ENCODE peak calls at places on chromosomes 13 and 19, in four cellular contexts. One of them, this sample, is unnamed.

GRCh38 chr19:30799854-30800755 is 427.9 kb downstream of the ZNF536 start:
- DNase-seq in choroid plexus epithelial cell: no peak
- DNase-seq in stimulated activated CD8-positive, alpha-beta memory T cell treated with anti-CD3 and anti-CD28 coated beads, Interleukin-7, amount 100 ng/mL, for 48 hours: no peak
- DNase-seq in ELF-1: peak; percentile 69
- DNase-seq in this sample: peak; percentile 80

GRCh38 chr19:17170538-17171297 is 44.4 kb upstream of the USE1 start:
- DNase-seq in choroid plexus epithelial cell: peak; percentile 16
- DNase-seq in stimulated activated CD8-positive, alpha-beta memory T cell treated with anti-CD3 and anti-CD28 coated beads, Interleukin-7, amount 100 ng/mL, for 48 hours: no peak
- DNase-seq in ELF-1: no peak
- DNase-seq in this sample: no peak

GRCh38 chr19:19074172-19074905 is 10.5 kb downstream of the SLC25A42 start:
- DNase-seq in choroid plexus epithelial cell: no peak
- DNase-seq in stimulated activated CD8-positive, alpha-beta memory T cell treated with anti-CD3 and anti-CD28 coated beads, Interleukin-7, amount 100 ng/mL, for 48 hours: no peak
- DNase-seq in ELF-1: no peak
- DNase-seq in this sample: no peak

GRCh38 chr13:74114641-74115040 is 19.6 kb downstream of the KLF12 start:
- DNase-seq in choroid plexus epithelial cell: no peak
- DNase-seq in stimulated activated CD8-positive, alpha-beta memory T cell treated with anti-CD3 and anti-CD28 coated beads, Interleukin-7, amount 100 ng/mL, for 48 hours: no peak
- DNase-seq in ELF-1: no peak
- DNase-seq in this sample: no peak

GRCh38 chr13:77565635-77566034 is 30.1 kb downstream of the SCEL start:
- DNase-seq in choroid plexus epithelial cell: peak; percentile 71
- DNase-seq in stimulated activated CD8-positive, alpha-beta memory T cell treated with anti-CD3 and anti-CD28 coated beads, Interleukin-7, amount 100 ng/mL, for 48 hours: no peak
- DNase-seq in ELF-1: no peak
- DNase-seq in this sample: peak; percentile 39

GRCh38 chr19:6822311-6822670 is 49.8 kb downstream of the VAV1 start:
- DNase-seq in choroid plexus epithelial cell: no peak
- DNase-seq in stimulated activated CD8-positive, alpha-beta memory T cell treated with anti-CD3 and anti-CD28 coated beads, Interleukin-7, amount 100 ng/mL, for 48 hours: no peak
- DNase-seq in ELF-1: no peak
- DNase-seq in this sample: no peak

GRCh38 chr19:50550594-50550966 is 17.7 kb downstream of the LRRC4B start:
- DNase-seq in choroid plexus epithelial cell: no peak
- DNase-seq in stimulated activated CD8-positive, alpha-beta memory T cell treated with anti-CD3 and anti-CD28 coated beads, Interleukin-7, amount 100 ng/mL, for 48 hours: no peak
- DNase-seq in ELF-1: no peak
- DNase-seq in this sample: no peak

GRCh38 chr19:11242864-11243797 is 3.7 kb downstream of the ANGPTL8 start:
- DNase-seq in choroid plexus epithelial cell: peak; percentile 89
- DNase-seq in stimulated activated CD8-positive, alpha-beta memory T cell treated with anti-CD3 and anti-CD28 coated beads, Interleukin-7, amount 100 ng/mL, for 48 hours: peak; percentile 82
- DNase-seq in ELF-1: peak; percentile 87
- DNase-seq in this sample: peak; percentile 92

GRCh38 chr19:35618857-35619256 is 6.3 kb downstream of the HAUS5 start:
- DNase-seq in choroid plexus epithelial cell: no peak
- DNase-seq in stimulated activated CD8-positive, alpha-beta memory T cell treated with anti-CD3 and anti-CD28 coated beads, Interleukin-7, amount 100 ng/mL, for 48 hours: no peak
- DNase-seq in ELF-1: peak; percentile 50
- DNase-seq in this sample: no peak

GRCh38 chr13:76993021-76993420 is 1.1 kb downstream of the CLN5 start:
- DNase-seq in choroid plexus epithelial cell: no peak
- DNase-seq in stimulated activated CD8-positive, alpha-beta memory T cell treated with anti-CD3 and anti-CD28 coated beads, Interleukin-7, amount 100 ng/mL, for 48 hours: no peak
- DNase-seq in ELF-1: no peak
- DNase-seq in this sample: no peak

GRCh38 chr13:108200781-108201398 is 14.4 kb downstream of the LIG4 start:
- DNase-seq in choroid plexus epithelial cell: peak; percentile 46
- DNase-seq in stimulated activated CD8-positive, alpha-beta memory T cell treated with anti-CD3 and anti-CD28 coated beads, Interleukin-7, amount 100 ng/mL, for 48 hours: no peak
- DNase-seq in ELF-1: no peak
- DNase-seq in this sample: no peak

GRCh38 chr13:71524245-71525002 is 342.6 kb downstream of the DACH1 start:
- DNase-seq in choroid plexus epithelial cell: no peak
- DNase-seq in stimulated activated CD8-positive, alpha-beta memory T cell treated with anti-CD3 and anti-CD28 coated beads, Interleukin-7, amount 100 ng/mL, for 48 hours: no peak
- DNase-seq in ELF-1: no peak
- DNase-seq in this sample: no peak

GRCh38 chr19:31596751-31597150 is 247.5 kb upstream of the TSHZ3 start:
- DNase-seq in choroid plexus epithelial cell: no peak
- DNase-seq in stimulated activated CD8-positive, alpha-beta memory T cell treated with anti-CD3 and anti-CD28 coated beads, Interleukin-7, amount 100 ng/mL, for 48 hours: no peak
- DNase-seq in ELF-1: no peak
- DNase-seq in this sample: no peak